ENCODE peak calls at places on chromosomes 13 and 19, in nine cellular contexts. One of them, this sample, is unnamed.

GRCh38 chr19:7292950-7293794 is 1.0 kb downstream of the INSR start:
- DNase-seq in K562: peak; percentile 17
- DNase-seq in H1: no peak
- DNase-seq in GM12878: no peak
- DNase-seq in suprapubic skin: peak; percentile 80
- DNase-seq in spleen: peak; percentile 83
- DNase-seq in endothelial cell of umbilical vein: no peak
- DNase-seq in sigmoid colon: peak; percentile 71
- DNase-seq in prostate gland: peak; percentile 6
- DNase-seq in this sample: peak; percentile 27

GRCh38 chr19:18219911-18220631 is 6.2 kb downstream of the PDE4C start:
- DNase-seq in H1: no peak
- DNase-seq in sigmoid colon: no peak
- DNase-seq in K562: no peak
- DNase-seq in endothelial cell of umbilical vein: no peak
- DNase-seq in prostate gland: no peak
- DNase-seq in GM12878: no peak
- DNase-seq in spleen: no peak
- DNase-seq in suprapubic skin: no peak
- DNase-seq in this sample: no peak

GRCh38 chr19:11504502-11505031 is 1.1 kb downstream of the ZNF653 start:
- DNase-seq in endothelial cell of umbilical vein: no peak
- DNase-seq in spleen: no peak
- DNase-seq in prostate gland: no peak
- DNase-seq in GM12878: no peak
- DNase-seq in sigmoid colon: no peak
- DNase-seq in K562: no peak
- DNase-seq in suprapubic skin: no peak
- DNase-seq in H1: no peak
- DNase-seq in this sample: no peak

GRCh38 chr13:109111141-109111540 is 481.7 kb downstream of the MYO16 start:
- DNase-seq in K562: no peak
- DNase-seq in endothelial cell of umbilical vein: no peak
- DNase-seq in suprapubic skin: no peak
- DNase-seq in GM12878: no peak
- DNase-seq in prostate gland: no peak
- DNase-seq in sigmoid colon: no peak
- DNase-seq in spleen: no peak
- DNase-seq in H1: no peak
- DNase-seq in this sample: no peak

GRCh38 chr19:48509467-48510194 is 2.0 kb downstream of the LMTK3 start:
- DNase-seq in sigmoid colon: no peak
- DNase-seq in prostate gland: no peak
- DNase-seq in H1: no peak
- DNase-seq in endothelial cell of umbilical vein: no peak
- DNase-seq in suprapubic skin: no peak
- DNase-seq in GM12878: no peak
- DNase-seq in K562: peak; percentile 34
- DNase-seq in spleen: no peak
- DNase-seq in this sample: no peak

GRCh38 chr19:46388311-46389095 is 24.9 kb downstream of the CCDC8 start:
- DNase-seq in suprapubic skin: no peak
- DNase-seq in K562: no peak
- DNase-seq in GM12878: no peak
- DNase-seq in spleen: peak; percentile 61
- DNase-seq in sigmoid colon: peak; percentile 56
- DNase-seq in H1: no peak
- DNase-seq in endothelial cell of umbilical vein: no peak
- DNase-seq in prostate gland: no peak
- DNase-seq in this sample: no peak

GRCh38 chr19:38445362-38445761 is 11.9 kb downstream of the RYR1 start:
- DNase-seq in K562: no peak
- DNase-seq in sigmoid colon: no peak
- DNase-seq in endothelial cell of umbilical vein: no peak
- DNase-seq in GM12878: no peak
- DNase-seq in prostate gland: no peak
- DNase-seq in H1: no peak
- DNase-seq in spleen: no peak
- DNase-seq in suprapubic skin: no peak
- DNase-seq in this sample: no peak

GRCh38 chr19:17865364-17866311 is 5.9 kb downstream of the RPL18A start:
- DNase-seq in H1: no peak
- DNase-seq in prostate gland: no peak
- DNase-seq in sigmoid colon: no peak
- DNase-seq in spleen: no peak
- DNase-seq in GM12878: no peak
- DNase-seq in K562: peak; percentile 37
- DNase-seq in endothelial cell of umbilical vein: no peak
- DNase-seq in suprapubic skin: no peak
- DNase-seq in this sample: no peak

GRCh38 chr19:1387684-1388636 is 4.3 kb downstream of the NDUFS7 start:
- DNase-seq in prostate gland: no peak
- DNase-seq in endothelial cell of umbilical vein: no peak
- DNase-seq in suprapubic skin: no peak
- DNase-seq in GM12878: no peak
- DNase-seq in K562: no peak
- DNase-seq in H1: no peak
- DNase-seq in sigmoid colon: no peak
- DNase-seq in spleen: no peak
- DNase-seq in this sample: no peak

GRCh38 chr19:1390594-1391423 is 7.1 kb downstream of the NDUFS7 start:
- DNase-seq in K562: no peak
- DNase-seq in sigmoid colon: no peak
- DNase-seq in spleen: no peak
- DNase-seq in H1: no peak
- DNase-seq in prostate gland: no peak
- DNase-seq in suprapubic skin: no peak
- DNase-seq in endothelial cell of umbilical vein: no peak
- DNase-seq in GM12878: no peak
- DNase-seq in this sample: no peak

GRCh38 chr19:1388637-1389026 is 4.9 kb downstream of the NDUFS7 start:
- DNase-seq in prostate gland: no peak
- DNase-seq in endothelial cell of umbilical vein: no peak
- DNase-seq in sigmoid colon: no peak
- DNase-seq in K562: no peak
- DNase-seq in spleen: no peak
- DNase-seq in suprapubic skin: no peak
- DNase-seq in H1: no peak
- DNase-seq in GM12878: no peak
- DNase-seq in this sample: no peak

GRCh38 chr19:1386945-1387683 is 3.4 kb downstream of the NDUFS7 start:
- DNase-seq in H1: no peak
- DNase-seq in endothelial cell of umbilical vein: no peak
- DNase-seq in suprapubic skin: no peak
- DNase-seq in prostate gland: no peak
- DNase-seq in GM12878: no peak
- DNase-seq in K562: no peak
- DNase-seq in spleen: no peak
- DNase-seq in sigmoid colon: no peak
- DNase-seq in this sample: no peak

DNA sequence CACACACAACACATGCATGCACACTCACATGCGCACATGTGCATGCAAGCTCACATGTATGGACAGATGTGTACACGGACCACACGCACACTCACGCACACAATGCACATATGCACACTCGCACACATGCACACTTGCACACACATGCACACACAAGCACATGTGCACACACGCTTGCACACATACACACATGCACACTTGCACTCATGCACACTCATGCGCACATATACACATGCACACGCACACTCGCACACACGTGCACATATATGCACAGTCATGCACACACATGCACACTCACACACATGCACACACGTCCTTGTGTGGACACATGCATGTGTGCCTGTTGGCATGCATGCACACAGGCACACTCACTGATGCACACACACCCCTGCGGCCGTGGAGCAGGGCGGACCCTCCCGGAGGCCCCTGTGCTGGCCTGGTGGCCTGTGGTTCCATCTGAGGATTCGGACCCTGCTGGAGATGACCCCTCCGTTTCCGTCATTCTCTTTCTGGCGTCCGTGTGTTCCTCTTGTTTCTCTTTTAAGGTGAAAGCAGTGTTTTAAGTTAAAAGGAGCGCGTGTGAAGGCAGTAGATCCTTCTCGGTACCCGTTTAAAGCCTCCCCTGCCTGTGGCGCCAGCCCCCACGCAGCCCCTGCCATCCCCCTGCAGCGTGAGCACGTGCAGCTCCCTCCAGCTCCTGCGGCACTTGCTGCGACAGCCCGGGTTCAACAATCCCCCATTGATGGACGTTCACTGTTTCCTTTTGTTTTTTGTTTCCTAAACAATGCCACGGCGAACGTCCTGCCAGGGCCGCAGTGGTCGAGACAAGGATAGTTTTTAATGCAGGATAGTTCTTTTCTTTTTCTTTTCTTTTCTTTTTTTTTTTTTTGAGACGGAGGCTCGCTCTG is 5.6 kb downstream of the NDUFS7 start:
- DNase-seq in prostate gland: no peak
- DNase-seq in spleen: no peak
- DNase-seq in GM12878: no peak
- DNase-seq in K562: no peak
- DNase-seq in endothelial cell of umbilical vein: no peak
- DNase-seq in sigmoid colon: no peak
- DNase-seq in suprapubic skin: no peak
- DNase-seq in H1: no peak
- DNase-seq in this sample: no peak
- TF ChIP-seq POLR2AphosphoS5 in prostate gland: no peak
- TF ChIP-seq POLR2AphosphoS5 in spleen: no peak
- TF ChIP-seq POLR2AphosphoS5 in GM12878: peak; percentile 60
- TF ChIP-seq POLR2AphosphoS5 in K562: no peak
- TF ChIP-seq POLR2AphosphoS5 in endothelial cell of umbilical vein: no peak
- TF ChIP-seq POLR2AphosphoS5 in sigmoid colon: no peak
- TF ChIP-seq POLR2AphosphoS5 in suprapubic skin: no peak
- TF ChIP-seq POLR2AphosphoS5 in H1: no peak
- TF ChIP-seq POLR2AphosphoS5 in this sample: no peak

GRCh38 chr19:40804783-40805242 is 5.8 kb downstream of the EGLN2 start:
- DNase-seq in H1: no peak
- DNase-seq in suprapubic skin: no peak
- DNase-seq in K562: no peak
- DNase-seq in spleen: no peak
- DNase-seq in endothelial cell of umbilical vein: no peak
- DNase-seq in GM12878: no peak
- DNase-seq in sigmoid colon: no peak
- DNase-seq in prostate gland: peak; percentile 63
- DNase-seq in this sample: no peak
- H3K4me1 ChIP-seq in H1: peaks cover 65% of the 10 kb centered on the region
- H3K4me1 ChIP-seq in suprapubic skin: peaks cover 95% of the 10 kb centered on the region
- H3K4me1 ChIP-seq in K562: peaks cover 82% of the 10 kb centered on the region
- H3K4me1 ChIP-seq in spleen: peaks cover 100% of the 10 kb centered on the region
- H3K4me1 ChIP-seq in endothelial cell of umbilical vein: peaks cover 72% of the 10 kb centered on the region
- H3K4me1 ChIP-seq in GM12878: peaks cover 52% of the 10 kb centered on the region
- H3K4me1 ChIP-seq in sigmoid colon: peaks cover 89% of the 10 kb centered on the region
- H3K4me1 ChIP-seq in prostate gland: peaks cover 67% of the 10 kb centered on the region
- H3K4me1 ChIP-seq in this sample: peaks cover 39% of the 10 kb centered on the region

GRCh38 chr19:10389863-10390262 is 9.5 kb upstream of the TYK2 start:
- DNase-seq in H1: no peak
- DNase-seq in K562: no peak
- DNase-seq in sigmoid colon: no peak
- DNase-seq in GM12878: no peak
- DNase-seq in spleen: no peak
- DNase-seq in suprapubic skin: no peak
- DNase-seq in endothelial cell of umbilical vein: no peak
- DNase-seq in prostate gland: no peak
- DNase-seq in this sample: no peak
- TF ChIP-seq POLR2AphosphoS5 in H1: no peak
- TF ChIP-seq POLR2AphosphoS5 in K562: no peak
- TF ChIP-seq POLR2AphosphoS5 in sigmoid colon: no peak
- TF ChIP-seq POLR2AphosphoS5 in GM12878: no peak
- TF ChIP-seq POLR2AphosphoS5 in spleen: peak; percentile 59
- TF ChIP-seq POLR2AphosphoS5 in suprapubic skin: no peak
- TF ChIP-seq POLR2AphosphoS5 in endothelial cell of umbilical vein: no peak
- TF ChIP-seq POLR2AphosphoS5 in prostate gland: no peak
- TF ChIP-seq POLR2AphosphoS5 in this sample: no peak

DNA sequence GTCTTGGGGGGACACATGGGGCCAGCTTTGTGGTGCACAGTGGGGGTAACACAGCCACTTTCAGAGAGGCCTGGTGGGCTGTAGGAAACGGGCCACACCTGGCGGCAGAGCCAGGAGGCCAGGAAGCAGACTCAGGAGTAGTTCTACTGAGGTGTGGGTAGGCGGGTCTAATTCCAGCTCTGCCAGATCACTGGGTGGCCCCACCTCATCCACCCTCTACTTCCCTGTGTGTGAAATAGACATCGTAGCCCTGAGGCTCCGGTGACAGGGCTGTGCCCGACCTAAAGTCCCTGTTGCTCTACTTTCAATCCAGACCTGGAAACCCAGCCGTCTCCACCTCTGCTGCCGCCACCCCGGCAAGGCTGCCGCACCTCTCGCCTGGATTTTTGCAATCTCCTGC is 4.0 kb downstream of the NKPD1 start:
- DNase-seq in sigmoid colon: no peak
- DNase-seq in GM12878: no peak
- DNase-seq in H1: no peak
- DNase-seq in endothelial cell of umbilical vein: no peak
- DNase-seq in K562: no peak
- DNase-seq in suprapubic skin: no peak
- DNase-seq in prostate gland: no peak
- DNase-seq in spleen: no peak
- DNase-seq in this sample: no peak
- H3K4me1 ChIP-seq in sigmoid colon: peaks cover 22% of the 10 kb centered on the region
- H3K4me1 ChIP-seq in GM12878: peaks cover 14% of the 10 kb centered on the region
- H3K4me1 ChIP-seq in H1: peaks cover 22% of the 10 kb centered on the region
- H3K4me1 ChIP-seq in endothelial cell of umbilical vein: peaks cover 21% of the 10 kb centered on the region
- H3K4me1 ChIP-seq in K562: peaks cover 72% of the 10 kb centered on the region
- H3K4me1 ChIP-seq in suprapubic skin: peaks cover 70% of the 10 kb centered on the region
- H3K4me1 ChIP-seq in prostate gland: peaks cover 28% of the 10 kb centered on the region
- H3K4me1 ChIP-seq in spleen: peaks cover 31% of the 10 kb centered on the region
- H3K4me1 ChIP-seq in this sample: peaks cover 26% of the 10 kb centered on the region

GRCh38 chr19:2478756-2479555 is 3.0 kb downstream of the GADD45B start:
- DNase-seq in spleen: peak; percentile 95
- DNase-seq in sigmoid colon: peak; percentile 95
- DNase-seq in GM12878: no peak
- DNase-seq in H1: no peak
- DNase-seq in prostate gland: peak; percentile 84
- DNase-seq in suprapubic skin: peak; percentile 95
- DNase-seq in K562: no peak
- DNase-seq in endothelial cell of umbilical vein: peak; percentile 60
- DNase-seq in this sample: peak; percentile 88
- TF ChIP-seq POLR2AphosphoS5 in spleen: peak; percentile 87
- TF ChIP-seq POLR2AphosphoS5 in sigmoid colon: peak; percentile 7
- TF ChIP-seq POLR2AphosphoS5 in GM12878: no peak
- TF ChIP-seq POLR2AphosphoS5 in H1: peak; percentile 18
- TF ChIP-seq POLR2AphosphoS5 in prostate gland: no peak
- TF ChIP-seq POLR2AphosphoS5 in suprapubic skin: no peak
- TF ChIP-seq POLR2AphosphoS5 in K562: no peak
- TF ChIP-seq POLR2AphosphoS5 in endothelial cell of umbilical vein: peak; percentile 20
- TF ChIP-seq POLR2AphosphoS5 in this sample: no peak

GRCh38 chr13:25167349-25167748 is 4.7 kb downstream of the AMER2 start:
- DNase-seq in prostate gland: no peak
- DNase-seq in suprapubic skin: no peak
- DNase-seq in endothelial cell of umbilical vein: no peak
- DNase-seq in spleen: no peak
- DNase-seq in sigmoid colon: no peak
- DNase-seq in GM12878: no peak
- DNase-seq in H1: no peak
- DNase-seq in K562: no peak
- DNase-seq in this sample: no peak
- H3K4me1 ChIP-seq in prostate gland: no peaks in the 10 kb centered on the region
- H3K4me1 ChIP-seq in suprapubic skin: peaks cover 19% of the 10 kb centered on the region
- H3K4me1 ChIP-seq in endothelial cell of umbilical vein: no peaks in the 10 kb centered on the region
- H3K4me1 ChIP-seq in spleen: peaks cover 18% of the 10 kb centered on the region
- H3K4me1 ChIP-seq in sigmoid colon: peaks cover 17% of the 10 kb centered on the region
- H3K4me1 ChIP-seq in GM12878: no peaks in the 10 kb centered on the region
- H3K4me1 ChIP-seq in H1: peaks cover 10% of the 10 kb centered on the region
- H3K4me1 ChIP-seq in K562: peaks cover 5% of the 10 kb centered on the region
- H3K4me1 ChIP-seq in this sample: peaks cover 11% of the 10 kb centered on the region

GRCh38 chr19:29687244-29687896 is 22.1 kb downstream of the PLEKHF1 start:
- DNase-seq in GM12878: no peak
- DNase-seq in K562: no peak
- DNase-seq in endothelial cell of umbilical vein: no peak
- DNase-seq in suprapubic skin: no peak
- DNase-seq in sigmoid colon: peak; percentile 86
- DNase-seq in H1: no peak
- DNase-seq in spleen: peak; percentile 58
- DNase-seq in prostate gland: no peak
- DNase-seq in this sample: no peak
- TF ChIP-seq POLR2AphosphoS5 in GM12878: no peak
- TF ChIP-seq POLR2AphosphoS5 in K562: no peak
- TF ChIP-seq POLR2AphosphoS5 in endothelial cell of umbilical vein: no peak
- TF ChIP-seq POLR2AphosphoS5 in suprapubic skin: no peak
- TF ChIP-seq POLR2AphosphoS5 in sigmoid colon: no peak
- TF ChIP-seq POLR2AphosphoS5 in H1: no peak
- TF ChIP-seq POLR2AphosphoS5 in spleen: no peak
- TF ChIP-seq POLR2AphosphoS5 in prostate gland: no peak
- TF ChIP-seq POLR2AphosphoS5 in this sample: no peak